ENCODE peak calls at places on chromosomes 2 and 18, in ten cellular contexts. X is OCI-LY7, Y is endothelial cell of umbilical vein, Q is upper lobe of right lung, K is IMR-90, U is thoracic aorta, N is adrenal gland, L is HL-60, R is keratinocyte, E is brain microvascular endothelial cell. O is an unnamed sample.

GRCh38 chr2:178282075-178282474 is 87.8 kb downstream of the OSBPL6 start:
- DNase-seq in N (no peak), Q (no peak), X (no peak), Y (peak), R (no peak), E (peak), K (peak), U (no peak), L (no peak), O (no peak)

GRCh38 chr18:37391698-37392548 is 173.7 kb downstream of the CELF4 start:
- DNase-seq in Y (no peak), N (no peak), L (no peak), K (no peak), E (no peak), U (no peak), R (no peak), X (no peak), Q (no peak), O (peak)

GRCh38 chr2:72137498-72138010 is 10.1 kb downstream of the CYP26B1 start:
- DNase-seq in Y (peak), K (peak), L (peak), E (no peak), N (peak), U (no peak), R (no peak), X (peak), Q (peak), O (peak)

GRCh38 chr2:145036421-145036901 is 516.5 kb upstream of the ZEB2 start:
- DNase-seq in N (no peak), K (peak), U (no peak), E (peak), L (no peak), Q (no peak), R (no peak), Y (no peak), X (no peak), O (no peak)

GRCh38 chr2:20723543-20723942 is 56.6 kb downstream of the GDF7 start:
- DNase-seq in Y (peak), N (no peak), U (no peak), L (no peak), K (peak), E (peak), X (no peak), R (no peak), Q (no peak), O (no peak)

GRCh38 chr2:234978466-234979203 is 26.8 kb downstream of the SH3BP4 start:
- DNase-seq in R (no peak), Q (no peak), L (no peak), Y (peak), X (no peak), N (no peak), E (no peak), K (peak), U (no peak), O (no peak)

GRCh38 chr2:7007846-7008741 is 90.9 kb downstream of the RNF144A start:
- DNase-seq in X (no peak), Y (peak), N (peak), R (no peak), U (no peak), E (peak), K (no peak), L (peak), Q (peak), O (peak)

GRCh38 chr2:237326250-237327171 is 87.5 kb downstream of the COL6A3 start:
- DNase-seq in K (peak), L (no peak), E (no peak), U (no peak), Y (peak), Q (no peak), N (no peak), X (no peak), R (no peak), O (no peak)

GRCh38 chr2:65708129-65708528 is 275.7 kb upstream of the SPRED2 start:
- DNase-seq in U (no peak), L (no peak), E (no peak), Y (no peak), R (no peak), X (no peak), N (no peak), K (peak), Q (no peak), O (no peak)

GRCh38 chr2:215059724-215060123 is 78.7 kb downstream of the ABCA12 start:
- DNase-seq in N (no peak), E (peak), Y (no peak), Q (no peak), U (no peak), R (no peak), K (peak), X (no peak), L (no peak), O (no peak)

GRCh38 chr2:26244479-26245230 is at the start of the genes HADHA and HADHB:
- DNase-seq in N (peak), X (peak), U (peak), Y (peak), Q (peak), K (peak), E (peak), L (peak), R (no peak), O (peak)
- TF ChIP-seq CTCF in N (no peak), X (peak), U (peak), Y (no peak), Q (peak), K (peak), E (peak), L (no peak), R (peak), O (peak)

GRCh38 chr2:135050132-135050531 is 2.0 kb upstream of the RAB3GAP1 start:
- DNase-seq in L (no peak), X (no peak), R (no peak), Y (no peak), Q (no peak), E (no peak), U (no peak), K (no peak), N (no peak), O (no peak)

GRCh38 chr2:135050684-135051083 is 1.4 kb upstream of the RAB3GAP1 start:
- DNase-seq in R (no peak), Y (no peak), X (no peak), U (no peak), N (no peak), E (no peak), Q (no peak), L (no peak), K (no peak), O (no peak)

GRCh38 chr2:135047295-135047694 is at the start of gene MAP3K19:
- DNase-seq in Y (no peak), L (no peak), E (no peak), R (no peak), X (no peak), Q (no peak), N (no peak), U (no peak), K (no peak), O (no peak)

GRCh38 chr2:135052042-135052876 is at the start of gene RAB3GAP1:
- DNase-seq in Q (peak), R (no peak), L (peak), U (peak), K (peak), X (peak), N (peak), Y (peak), E (peak), O (peak)

DNA sequence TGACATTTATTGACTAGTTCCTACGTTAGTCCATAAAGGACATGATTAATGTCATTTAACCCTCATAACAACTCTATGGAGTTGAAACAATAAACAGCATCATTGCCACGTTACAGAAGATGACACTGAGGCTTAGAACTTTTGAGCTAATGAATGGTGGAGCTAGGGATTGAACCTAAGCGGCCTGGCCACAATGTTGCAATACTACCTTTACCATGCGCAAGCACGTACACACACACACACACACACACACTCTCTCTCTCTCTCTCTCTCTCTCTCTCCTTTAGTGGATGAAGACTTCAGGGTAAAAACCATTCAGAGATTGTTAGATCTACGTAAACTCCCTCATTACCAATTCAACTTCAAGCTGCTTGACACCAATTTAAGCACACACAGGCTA is 875 bp upstream of the MAP3K19 start:
- DNase-seq in R (no peak), K (no peak), U (no peak), Q (no peak), X (no peak), Y (no peak), E (no peak), N (no peak), L (no peak), O (no peak)
- H3K4me3 ChIP-seq in R (no peak), K (no peak), U (no peak), Q (no peak), X (no peak), Y (no peak), E (no peak), N (no peak), L (no peak), O (no peak)

GRCh38 chr2:161166538-161167409 is 6.5 kb downstream of the TANK start:
- DNase-seq in N (no peak), Q (no peak), K (peak), Y (no peak), U (no peak), E (no peak), X (no peak), R (peak), L (no peak), O (no peak)
- H3K27ac ChIP-seq in N (no peak), Q (peak), K (peak), Y (no peak), U (no peak), E (no peak), X (no peak), R (peak), L (peak), O (no peak)

DNA sequence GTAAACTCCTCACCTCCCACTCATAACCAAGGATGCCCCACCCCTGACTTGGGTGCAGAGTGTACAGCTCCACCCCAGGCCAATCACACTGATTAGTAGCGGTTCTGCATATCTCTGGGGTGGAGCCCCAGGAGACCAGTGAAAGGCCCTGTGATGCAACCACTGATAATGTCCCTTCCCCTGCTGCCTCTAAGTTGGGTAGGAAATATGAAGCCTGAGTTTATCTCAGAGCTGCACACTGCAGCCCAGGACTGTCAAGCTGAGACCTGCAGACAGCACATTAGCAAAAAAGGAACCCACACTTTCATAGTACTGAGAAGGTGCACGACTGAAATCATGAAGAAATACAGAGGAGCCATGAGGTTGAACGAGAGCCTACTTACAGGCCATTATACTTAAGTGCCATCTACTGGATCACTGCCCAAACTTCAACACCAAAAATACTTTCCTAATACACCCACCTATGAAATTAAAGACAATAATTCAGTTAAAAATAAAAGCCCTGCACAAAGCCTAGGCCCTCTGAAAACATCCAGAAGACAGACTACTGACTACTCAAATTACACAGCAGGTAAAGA is 455.4 kb upstream of the LRRTM4 start:
- DNase-seq in K (no peak), U (no peak), E (no peak), R (no peak), Y (no peak), N (no peak), L (no peak), X (no peak), Q (no peak), O (no peak)
- TF ChIP-seq CTCF in K (no peak), U (no peak), E (no peak), R (no peak), Y (no peak), N (no peak), L (no peak), X (no peak), Q (no peak), O (no peak)

GRCh38 chr2:74556159-74556558 is 1.6 kb downstream of the DOK1 start:
- DNase-seq in X (no peak), E (no peak), K (no peak), L (no peak), U (no peak), N (no peak), Q (no peak), Y (no peak), R (no peak), O (no peak)

GRCh38 chr2:74554821-74555531 is 456 bp downstream of the DOK1 start:
- DNase-seq in X (peak), N (peak), Q (peak), U (no peak), R (no peak), K (peak), Y (peak), E (peak), L (peak), O (no peak)

GRCh38 chr2:74553892-74554820 is at the start of the genes DOK1 and LOXL3:
- DNase-seq in Q (peak), R (no peak), N (peak), Y (peak), X (peak), L (peak), U (peak), K (peak), E (peak), O (peak)

GRCh38 chr2:74556831-74557370 is 2.4 kb downstream of the DOK1 start:
- DNase-seq in E (no peak), K (no peak), X (no peak), L (no peak), R (no peak), Y (no peak), U (no peak), N (no peak), Q (no peak), O (no peak)

DNA sequence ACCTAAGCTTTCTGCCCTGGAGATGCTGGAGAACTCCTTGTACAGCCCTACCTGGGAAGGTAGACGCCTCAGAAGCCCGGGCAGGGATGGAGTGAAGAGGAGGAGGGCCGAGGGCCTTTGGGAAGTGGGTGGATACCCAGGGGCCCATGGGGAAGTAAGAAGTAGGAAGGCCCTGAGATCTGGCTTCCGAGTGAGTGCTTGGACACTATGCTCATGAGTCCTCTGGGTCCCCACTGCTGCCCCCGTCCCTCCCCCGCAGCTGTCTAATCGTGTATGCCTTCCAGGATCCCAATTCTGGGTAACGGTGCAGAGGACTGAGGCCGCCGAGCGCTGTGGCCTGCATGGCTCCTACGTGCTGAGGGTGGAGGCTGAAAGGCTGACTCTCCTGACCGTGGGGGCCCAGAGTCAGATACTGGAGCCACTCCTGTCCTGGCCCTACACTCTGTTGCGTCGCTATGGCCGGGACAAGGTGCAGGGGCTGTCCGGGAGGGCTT is 1.1 kb downstream of the DOK1 start:
- DNase-seq in X (no peak), Y (no peak), R (no peak), E (no peak), K (no peak), L (peak), N (peak), U (no peak), Q (peak), O (no peak)
- H3K4me3 ChIP-seq in X (peak), Y (no peak), R (no peak), E (peak), K (peak), L (peak), N (peak), U (peak), Q (peak), O (peak)

O was measured in dorsolateral prefrontal cortex.